ENCODE peak calls at places on chromosomes 4 and X, in five cellular contexts. One of them, this sample, is unnamed.

GRCh38 chr4:12445711-12446110 is 1017.0 kb upstream of the HS3ST1 start:
- DNase-seq in H1: no peak
- DNase-seq in HepG2: no peak
- DNase-seq in GM12878: no peak
- DNase-seq in K562: no peak
- DNase-seq in this sample: no peak

GRCh38 chr4:115969756-115970155 is 856.3 kb upstream of the NDST4 start:
- DNase-seq in H1: no peak
- DNase-seq in HepG2: no peak
- DNase-seq in K562: no peak
- DNase-seq in GM12878: no peak
- DNase-seq in this sample: no peak

GRCh38 chr4:143260750-143261149 is 75.9 kb upstream of the GAB1 start:
- DNase-seq in GM12878: no peak
- DNase-seq in K562: no peak
- DNase-seq in HepG2: no peak
- DNase-seq in H1: no peak
- DNase-seq in this sample: no peak

GRCh38 chr4:1464581-1465171 is 58.4 kb upstream of the NKX1-1 start:
- DNase-seq in H1: no peak
- DNase-seq in GM12878: no peak
- DNase-seq in K562: no peak
- DNase-seq in HepG2: no peak
- DNase-seq in this sample: no peak

GRCh38 chr4:146634825-146635224 is 3.9 kb upstream of the POU4F2 start:
- DNase-seq in H1: no peak
- DNase-seq in HepG2: no peak
- DNase-seq in GM12878: no peak
- DNase-seq in K562: no peak
- DNase-seq in this sample: no peak

GRCh38 chr4:23881052-23881501 is 8.8 kb downstream of the PPARGC1A start:
- DNase-seq in H1: no peak
- DNase-seq in HepG2: peak; percentile 95
- DNase-seq in GM12878: no peak
- DNase-seq in K562: no peak
- DNase-seq in this sample: no peak

GRCh38 chrX:153740631-153741222 is 16.1 kb downstream of the ABCD1 start:
- DNase-seq in H1: no peak
- DNase-seq in GM12878: no peak
- DNase-seq in K562: no peak
- DNase-seq in HepG2: no peak
- DNase-seq in this sample: no peak

GRCh38 chr4:3820016-3820805 is 54.0 kb downstream of the ADRA2C start:
- DNase-seq in K562: no peak
- DNase-seq in H1: no peak
- DNase-seq in GM12878: no peak
- DNase-seq in HepG2: no peak
- DNase-seq in this sample: no peak

GRCh38 chr4:87574996-87575395 is 33.3 kb upstream of the DSPP start:
- DNase-seq in HepG2: no peak
- DNase-seq in K562: no peak
- DNase-seq in H1: no peak
- DNase-seq in GM12878: no peak
- DNase-seq in this sample: no peak

GRCh38 chr4:76765473-76766183 is 132.3 kb downstream of the SOWAHB start:
- DNase-seq in HepG2: no peak
- DNase-seq in K562: no peak
- DNase-seq in H1: no peak
- DNase-seq in GM12878: peak; percentile 68
- DNase-seq in this sample: no peak

GRCh38 chr4:186628058-186628711 is 72.8 kb upstream of the MTNR1A start:
- DNase-seq in H1: no peak
- DNase-seq in GM12878: no peak
- DNase-seq in HepG2: no peak
- DNase-seq in K562: no peak
- DNase-seq in this sample: no peak

GRCh38 chrX:10175317-10175871 is 18.6 kb downstream of the CLCN4 start:
- DNase-seq in HepG2: no peak
- DNase-seq in K562: no peak
- DNase-seq in GM12878: no peak
- DNase-seq in H1: no peak
- DNase-seq in this sample: no peak

GRCh38 chrX:152821145-152821765 is 9.3 kb downstream of the CETN2 start:
- DNase-seq in HepG2: peak; percentile 23
- DNase-seq in K562: peak; percentile 45
- DNase-seq in H1: peak; percentile 69
- DNase-seq in GM12878: no peak
- DNase-seq in this sample: peak; percentile 18

GRCh38 chr4:8775121-8775520 is 96.5 kb downstream of the HMX1 start:
- DNase-seq in HepG2: no peak
- DNase-seq in K562: no peak
- DNase-seq in H1: no peak
- DNase-seq in GM12878: no peak
- DNase-seq in this sample: no peak

GRCh38 chrX:100648601-100649417 is 4.8 kb downstream of the SRPX2 start:
- DNase-seq in GM12878: no peak
- DNase-seq in H1: no peak
- DNase-seq in K562: no peak
- DNase-seq in HepG2: peak; percentile 60
- DNase-seq in this sample: no peak

GRCh38 chrX:20420058-20420457 is 153.3 kb upstream of the RPS6KA3 start:
- DNase-seq in H1: no peak
- DNase-seq in K562: no peak
- DNase-seq in GM12878: no peak
- DNase-seq in HepG2: no peak
- DNase-seq in this sample: no peak

GRCh38 chr4:6591305-6591704 is 16.3 kb downstream of the MAN2B2 start:
- DNase-seq in H1: no peak
- DNase-seq in HepG2: no peak
- DNase-seq in K562: peak; percentile 79
- DNase-seq in GM12878: no peak
- DNase-seq in this sample: no peak

GRCh38 chr4:183968931-183969330 is 63.8 kb downstream of the STOX2 start:
- DNase-seq in H1: no peak
- DNase-seq in HepG2: no peak
- DNase-seq in GM12878: no peak
- DNase-seq in K562: no peak
- DNase-seq in this sample: no peak

GRCh38 chr4:157265281-157265680 is 44.8 kb downstream of the GRIA2 start:
- DNase-seq in H1: no peak
- DNase-seq in HepG2: no peak
- DNase-seq in K562: no peak
- DNase-seq in GM12878: no peak
- DNase-seq in this sample: peak; percentile 16

GRCh38 chr4:184196730-184197355 is 20.8 kb downstream of the ENPP6 start:
- DNase-seq in K562: no peak
- DNase-seq in HepG2: no peak
- DNase-seq in GM12878: no peak
- DNase-seq in H1: no peak
- DNase-seq in this sample: no peak

GRCh38 chrX:21856504-21856903 is 717 bp downstream of the YY2 start:
- DNase-seq in GM12878: no peak
- DNase-seq in HepG2: no peak
- DNase-seq in K562: no peak
- DNase-seq in H1: no peak
- DNase-seq in this sample: no peak

GRCh38 chr4:100511906-100512305 is 5.9 kb downstream of the EMCN start:
- DNase-seq in K562: no peak
- DNase-seq in HepG2: no peak
- DNase-seq in H1: no peak
- DNase-seq in GM12878: no peak
- DNase-seq in this sample: no peak

GRCh38 chr4:100519205-100519604 is 1.4 kb upstream of the EMCN start:
- DNase-seq in HepG2: no peak
- DNase-seq in H1: no peak
- DNase-seq in GM12878: no peak
- DNase-seq in K562: no peak
- DNase-seq in this sample: no peak

GRCh38 chr4:100516225-100516624 is 1.6 kb downstream of the EMCN start:
- DNase-seq in K562: no peak
- DNase-seq in GM12878: no peak
- DNase-seq in HepG2: no peak
- DNase-seq in H1: no peak
- DNase-seq in this sample: no peak

GRCh38 chr4:100517864-100518341 is at the start of gene EMCN:
- DNase-seq in GM12878: no peak
- DNase-seq in H1: no peak
- DNase-seq in K562: no peak
- DNase-seq in HepG2: no peak
- DNase-seq in this sample: no peak
- TF ChIP-seq ZNF274 in GM12878: no peak
- TF ChIP-seq ZNF274 in H1: no peak
- TF ChIP-seq ZNF274 in K562: no peak
- TF ChIP-seq ZNF274 in HepG2: no peak
- TF ChIP-seq ZNF274 in this sample: no peak

GRCh38 chr4:75180217-75180616 is 247.3 kb downstream of the PARM1 start:
- DNase-seq in K562: no peak
- DNase-seq in HepG2: no peak
- DNase-seq in H1: no peak
- DNase-seq in GM12878: no peak
- DNase-seq in this sample: no peak

GRCh38 chr4:75180790-75181776 is 248.2 kb downstream of the PARM1 start:
- DNase-seq in GM12878: peak; percentile 48
- DNase-seq in HepG2: no peak
- DNase-seq in K562: no peak
- DNase-seq in H1: no peak
- DNase-seq in this sample: no peak

DNA sequence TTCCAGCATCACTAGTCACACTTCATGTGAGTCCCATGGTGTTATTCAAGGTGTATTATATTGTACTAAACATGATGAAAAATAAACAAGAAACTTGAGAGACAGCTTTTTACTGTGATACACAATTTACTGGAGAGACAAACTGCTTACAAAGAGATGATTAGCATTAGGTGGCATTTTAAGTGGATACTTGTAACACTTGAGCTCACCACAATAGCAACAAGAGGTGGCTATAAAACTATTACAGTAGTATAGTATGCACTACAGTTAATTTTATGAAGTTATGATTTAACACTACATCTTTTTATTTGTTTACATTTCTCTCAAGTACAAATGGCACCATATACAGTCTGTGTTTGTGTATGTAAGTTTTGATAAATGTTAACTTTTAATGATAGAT is 246.6 kb downstream of the PARM1 start:
- DNase-seq in K562: no peak
- DNase-seq in HepG2: no peak
- DNase-seq in H1: no peak
- DNase-seq in GM12878: no peak
- DNase-seq in this sample: no peak
- H2AFZ ChIP-seq in K562: no peak overlapping the region
- H2AFZ ChIP-seq in HepG2: no peak overlapping the region
- H2AFZ ChIP-seq in H1: no peak overlapping the region
- H2AFZ ChIP-seq in GM12878: no peak overlapping the region
- H2AFZ ChIP-seq in this sample: no peak overlapping the region

GRCh38 chr4:25112349-25113008 is 47.8 kb downstream of the SEPSECS start:
- DNase-seq in H1: no peak
- DNase-seq in K562: peak; percentile 25
- DNase-seq in GM12878: no peak
- DNase-seq in HepG2: no peak
- DNase-seq in this sample: no peak

GRCh38 chr4:25117274-25117673 is 43.0 kb downstream of the SEPSECS start:
- DNase-seq in H1: no peak
- DNase-seq in HepG2: no peak
- DNase-seq in K562: no peak
- DNase-seq in GM12878: no peak
- DNase-seq in this sample: no peak

GRCh38 chr4:25110653-25111329 is 49.5 kb downstream of the SEPSECS start:
- DNase-seq in K562: no peak
- DNase-seq in HepG2: no peak
- DNase-seq in H1: no peak
- DNase-seq in GM12878: no peak
- DNase-seq in this sample: no peak

GRCh38 chr4:25111648-25112196 is 48.5 kb downstream of the SEPSECS start:
- DNase-seq in GM12878: no peak
- DNase-seq in K562: no peak
- DNase-seq in H1: no peak
- DNase-seq in HepG2: no peak
- DNase-seq in this sample: no peak

DNA sequence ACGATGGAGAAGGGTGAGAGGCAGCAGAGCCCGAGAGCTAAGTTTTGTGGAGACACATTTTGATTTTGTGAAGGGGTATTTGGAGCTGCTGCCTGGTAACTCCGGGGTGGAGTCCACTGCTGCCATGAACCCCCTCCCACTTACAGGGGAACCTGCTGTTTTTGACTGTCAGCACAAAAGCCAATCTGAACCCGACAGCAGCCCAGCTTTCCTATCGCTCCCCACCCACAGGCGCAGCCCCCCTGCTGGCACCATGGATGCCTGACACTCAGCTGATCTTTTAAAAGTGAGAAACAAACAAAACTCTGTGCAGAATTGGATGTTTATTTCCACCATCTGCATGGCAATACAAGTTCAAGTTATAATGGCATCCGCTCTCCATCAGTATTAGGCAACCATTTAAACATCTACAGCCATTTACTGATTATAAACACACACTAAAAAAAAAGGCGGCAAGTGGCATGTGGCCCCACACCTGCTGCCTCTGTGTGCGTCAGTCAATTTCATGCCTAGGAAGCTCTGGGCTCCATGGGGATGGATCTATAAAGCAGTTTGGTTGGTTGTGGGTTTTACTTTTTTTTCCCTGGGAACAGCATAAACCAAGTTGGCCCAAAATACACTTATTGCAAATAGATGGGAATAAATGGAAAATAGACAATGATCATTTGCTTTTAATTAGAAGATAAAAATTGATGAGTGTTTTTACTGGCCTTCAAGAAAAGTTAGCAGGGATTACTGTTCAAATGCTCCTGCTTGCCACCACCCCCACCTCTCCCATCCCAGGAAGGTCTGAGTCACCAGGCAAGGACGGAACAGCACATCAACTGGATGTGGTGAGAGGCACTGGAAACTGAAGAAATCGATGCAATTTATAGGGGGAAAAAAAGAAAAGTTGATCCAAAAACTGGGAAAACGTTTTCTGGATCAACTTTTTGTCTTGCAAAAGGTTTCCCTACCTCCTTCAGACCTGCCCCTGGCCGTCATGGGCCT is 46.0 kb downstream of the SEPSECS start:
- DNase-seq in HepG2: no peak
- DNase-seq in K562: no peak
- DNase-seq in H1: no peak
- DNase-seq in GM12878: no peak
- DNase-seq in this sample: no peak
- TF ChIP-seq ZNF274 in HepG2: no peak
- TF ChIP-seq ZNF274 in K562: no peak
- TF ChIP-seq ZNF274 in H1: no peak
- TF ChIP-seq ZNF274 in GM12878: no peak
- TF ChIP-seq ZNF274 in this sample: no peak

GRCh38 chr4:155878611-155879010 is 12.5 kb upstream of the ASIC5 start:
- DNase-seq in K562: no peak
- DNase-seq in GM12878: no peak
- DNase-seq in HepG2: no peak
- DNase-seq in H1: no peak
- DNase-seq in this sample: no peak
- H2AFZ ChIP-seq in K562: no peak overlapping the region
- H2AFZ ChIP-seq in GM12878: no peak overlapping the region
- H2AFZ ChIP-seq in HepG2: no peak overlapping the region
- H2AFZ ChIP-seq in H1: no peak overlapping the region
- H2AFZ ChIP-seq in this sample: no peak overlapping the region

GRCh38 chrX:1555370-1555769 is 18.4 kb upstream of the P2RY8 start:
- DNase-seq in HepG2: no peak
- DNase-seq in K562: no peak
- DNase-seq in GM12878: no peak
- DNase-seq in H1: no peak
- DNase-seq in this sample: no peak
- TF ChIP-seq ZNF274 in HepG2: no peak
- TF ChIP-seq ZNF274 in K562: no peak
- TF ChIP-seq ZNF274 in GM12878: no peak
- TF ChIP-seq ZNF274 in H1: no peak
- TF ChIP-seq ZNF274 in this sample: no peak

GRCh38 chrX:133081990-133082389 is 14.9 kb downstream of the USP26 start:
- DNase-seq in HepG2: no peak
- DNase-seq in K562: no peak
- DNase-seq in H1: no peak
- DNase-seq in GM12878: no peak
- DNase-seq in this sample: no peak
- H2AFZ ChIP-seq in HepG2: no peak overlapping the region
- H2AFZ ChIP-seq in K562: no peak overlapping the region
- H2AFZ ChIP-seq in H1: no peak overlapping the region
- H2AFZ ChIP-seq in GM12878: no peak overlapping the region
- H2AFZ ChIP-seq in this sample: no peak overlapping the region